ENCODE peak calls at places on chromosome 7, in seven cellular contexts. One of them, this sample, is unnamed.

GRCh38 chr7:135719688-135720087 is 8.3 kb downstream of the SLC13A4 start:
- DNase-seq in HCT116: no peak
- DNase-seq in SK-N-SH: no peak
- DNase-seq in HepG2: no peak
- DNase-seq in K562: no peak
- DNase-seq in H1: no peak
- DNase-seq in GM12878: no peak
- DNase-seq in this sample: no peak

GRCh38 chr7:35991511-35992232 is 161.4 kb upstream of the EEPD1 start:
- DNase-seq in HCT116: no peak
- DNase-seq in SK-N-SH: no peak
- DNase-seq in HepG2: peak; percentile 13
- DNase-seq in K562: no peak
- DNase-seq in H1: no peak
- DNase-seq in GM12878: no peak
- DNase-seq in this sample: no peak

GRCh38 chr7:153457796-153458195 is 594.4 kb upstream of the DPP6 start:
- DNase-seq in HCT116: no peak
- DNase-seq in SK-N-SH: no peak
- DNase-seq in HepG2: no peak
- DNase-seq in K562: no peak
- DNase-seq in H1: no peak
- DNase-seq in GM12878: no peak
- DNase-seq in this sample: no peak

GRCh38 chr7:19111474-19112143 is 5.8 kb downstream of the TWIST1 start:
- DNase-seq in HCT116: no peak
- DNase-seq in SK-N-SH: no peak
- DNase-seq in HepG2: no peak
- DNase-seq in K562: no peak
- DNase-seq in H1: no peak
- DNase-seq in GM12878: no peak
- DNase-seq in this sample: no peak

GRCh38 chr7:53940483-53940882 is 601.7 kb upstream of the VSTM2A start:
- DNase-seq in HCT116: no peak
- DNase-seq in SK-N-SH: no peak
- DNase-seq in HepG2: no peak
- DNase-seq in K562: no peak
- DNase-seq in H1: no peak
- DNase-seq in GM12878: no peak
- DNase-seq in this sample: no peak

GRCh38 chr7:80533287-80533686 is 21.4 kb upstream of the GNAT3 start:
- DNase-seq in HCT116: no peak
- DNase-seq in SK-N-SH: no peak
- DNase-seq in HepG2: no peak
- DNase-seq in K562: no peak
- DNase-seq in H1: no peak
- DNase-seq in GM12878: no peak
- DNase-seq in this sample: no peak

GRCh38 chr7:127657500-127657899 is 5.5 kb downstream of the SND1 start:
- DNase-seq in HCT116: no peak
- DNase-seq in SK-N-SH: no peak
- DNase-seq in HepG2: no peak
- DNase-seq in K562: no peak
- DNase-seq in H1: no peak
- DNase-seq in GM12878: no peak
- DNase-seq in this sample: no peak

GRCh38 chr7:103952408-103952807 is 37.0 kb downstream of the RELN start:
- DNase-seq in HCT116: no peak
- DNase-seq in SK-N-SH: no peak
- DNase-seq in HepG2: no peak
- DNase-seq in K562: no peak
- DNase-seq in H1: no peak
- DNase-seq in GM12878: no peak
- DNase-seq in this sample: no peak

GRCh38 chr7:139873593-139874374 is 44.7 kb downstream of the TBXAS1 start:
- DNase-seq in HCT116: no peak
- DNase-seq in SK-N-SH: no peak
- DNase-seq in HepG2: no peak
- DNase-seq in K562: peak; percentile 36
- DNase-seq in H1: no peak
- DNase-seq in GM12878: no peak
- DNase-seq in this sample: peak; percentile 27

GRCh38 chr7:47542051-47542450 is 39.9 kb downstream of the TNS3 start:
- DNase-seq in HCT116: no peak
- DNase-seq in SK-N-SH: no peak
- DNase-seq in HepG2: no peak
- DNase-seq in K562: no peak
- DNase-seq in H1: no peak
- DNase-seq in GM12878: no peak
- DNase-seq in this sample: no peak

GRCh38 chr7:70771447-70771846 is 360.5 kb upstream of the GALNT17 start:
- DNase-seq in HCT116: no peak
- DNase-seq in SK-N-SH: no peak
- DNase-seq in HepG2: no peak
- DNase-seq in K562: no peak
- DNase-seq in H1: no peak
- DNase-seq in GM12878: no peak
- DNase-seq in this sample: no peak

GRCh38 chr7:100832281-100832633 is 4.9 kb upstream of the EPHB4 start:
- DNase-seq in HCT116: no peak
- DNase-seq in SK-N-SH: no peak
- DNase-seq in HepG2: no peak
- DNase-seq in K562: no peak
- DNase-seq in H1: no peak
- DNase-seq in GM12878: no peak
- DNase-seq in this sample: no peak

GRCh38 chr7:23393636-23394035 is 76.7 kb downstream of the IGF2BP3 start:
- DNase-seq in HCT116: no peak
- DNase-seq in SK-N-SH: no peak
- DNase-seq in HepG2: no peak
- DNase-seq in K562: no peak
- DNase-seq in H1: no peak
- DNase-seq in GM12878: no peak
- DNase-seq in this sample: no peak

GRCh38 chr7:71484381-71484780 is 352.4 kb downstream of the GALNT17 start:
- DNase-seq in HCT116: no peak
- DNase-seq in SK-N-SH: no peak
- DNase-seq in HepG2: no peak
- DNase-seq in K562: no peak
- DNase-seq in H1: no peak
- DNase-seq in GM12878: no peak
- DNase-seq in this sample: no peak

GRCh38 chr7:29265208-29265923 is 70.8 kb downstream of the CHN2 start:
- DNase-seq in HCT116: no peak
- DNase-seq in SK-N-SH: no peak
- DNase-seq in HepG2: no peak
- DNase-seq in K562: no peak
- DNase-seq in H1: peak; percentile 40
- DNase-seq in GM12878: no peak
- DNase-seq in this sample: peak; percentile 94

GRCh38 chr7:103964269-103964668 is 25.2 kb downstream of the RELN start:
- DNase-seq in HCT116: no peak
- DNase-seq in SK-N-SH: no peak
- DNase-seq in HepG2: no peak
- DNase-seq in K562: no peak
- DNase-seq in H1: no peak
- DNase-seq in GM12878: no peak
- DNase-seq in this sample: no peak

GRCh38 chr7:128158370-128158769 is 82.7 kb upstream of the LEP start:
- DNase-seq in HCT116: no peak
- DNase-seq in SK-N-SH: no peak
- DNase-seq in HepG2: no peak
- DNase-seq in K562: no peak
- DNase-seq in H1: no peak
- DNase-seq in GM12878: no peak
- DNase-seq in this sample: no peak

GRCh38 chr7:158517571-158517970 is 70.1 kb downstream of the PTPRN2 start:
- DNase-seq in HCT116: no peak
- DNase-seq in SK-N-SH: no peak
- DNase-seq in HepG2: no peak
- DNase-seq in K562: no peak
- DNase-seq in H1: no peak
- DNase-seq in GM12878: no peak
- DNase-seq in this sample: no peak

GRCh38 chr7:79185605-79186004 is 267.9 kb downstream of the MAGI2 start:
- DNase-seq in HCT116: no peak
- DNase-seq in SK-N-SH: no peak
- DNase-seq in HepG2: no peak
- DNase-seq in K562: no peak
- DNase-seq in H1: no peak
- DNase-seq in GM12878: no peak
- DNase-seq in this sample: no peak

GRCh38 chr7:152399344-152399743 is 36.5 kb downstream of the KMT2C start:
- DNase-seq in HCT116: no peak
- DNase-seq in SK-N-SH: no peak
- DNase-seq in HepG2: no peak
- DNase-seq in K562: no peak
- DNase-seq in H1: no peak
- DNase-seq in GM12878: no peak
- DNase-seq in this sample: no peak

GRCh38 chr7:10083766-10084165 is 889.9 kb upstream of the PHF14 start:
- DNase-seq in HCT116: no peak
- DNase-seq in SK-N-SH: no peak
- DNase-seq in HepG2: no peak
- DNase-seq in K562: no peak
- DNase-seq in H1: no peak
- DNase-seq in GM12878: no peak
- DNase-seq in this sample: no peak

GRCh38 chr7:81333004-81333403 is 414.2 kb upstream of the SEMA3C start:
- DNase-seq in HCT116: no peak
- DNase-seq in SK-N-SH: no peak
- DNase-seq in HepG2: no peak
- DNase-seq in K562: no peak
- DNase-seq in H1: no peak
- DNase-seq in GM12878: no peak
- DNase-seq in this sample: peak; percentile 36

GRCh38 chr7:18064242-18064838 is 36.7 kb upstream of the PRPS1L1 start:
- DNase-seq in HCT116: no peak
- DNase-seq in SK-N-SH: peak; percentile 26
- DNase-seq in HepG2: peak; percentile 15
- DNase-seq in K562: peak; percentile 54
- DNase-seq in H1: peak; percentile 80
- DNase-seq in GM12878: no peak
- DNase-seq in this sample: peak; percentile 6

DNA sequence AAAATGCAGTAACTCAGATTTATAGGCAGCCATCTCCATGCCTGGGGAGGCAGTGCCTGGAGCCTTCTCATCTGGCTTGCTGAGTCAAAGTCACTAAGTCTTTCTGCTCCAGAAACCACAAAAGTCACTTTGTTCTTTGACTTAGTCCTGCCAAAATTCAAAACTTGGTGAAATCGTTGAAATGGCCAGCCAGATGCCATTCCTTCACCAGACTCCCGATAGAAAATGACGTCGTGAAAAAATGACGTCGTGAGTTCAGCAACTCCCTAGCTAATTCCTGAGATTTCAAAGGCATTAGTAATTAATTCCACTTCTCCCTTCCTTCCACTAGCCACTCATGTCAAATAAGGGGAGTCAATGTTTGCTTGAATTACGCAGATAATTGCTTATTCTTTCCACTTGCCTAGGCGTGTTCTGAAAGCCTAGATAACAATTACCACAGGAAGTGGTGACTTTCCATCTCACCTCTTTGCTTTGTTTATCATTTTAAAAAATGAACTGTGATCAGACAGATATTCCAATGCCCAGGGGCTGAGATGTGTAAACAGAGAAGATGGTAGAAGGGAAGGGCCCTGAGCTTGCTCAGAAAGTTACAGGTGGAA is 48.5 kb upstream of the OSBPL3 start:
- DNase-seq in HCT116: no peak
- DNase-seq in SK-N-SH: no peak
- DNase-seq in HepG2: peak; percentile 76
- DNase-seq in K562: peak; percentile 16
- DNase-seq in H1: no peak
- DNase-seq in GM12878: no peak
- DNase-seq in this sample: peak; percentile 78
- TF ChIP-seq POLR2AphosphoS5 in HCT116: no peak
- TF ChIP-seq POLR2AphosphoS5 in SK-N-SH: no peak
- TF ChIP-seq POLR2AphosphoS5 in HepG2: no peak
- TF ChIP-seq POLR2AphosphoS5 in K562: no peak
- TF ChIP-seq POLR2AphosphoS5 in H1: no peak
- TF ChIP-seq POLR2AphosphoS5 in GM12878: no peak
- TF ChIP-seq POLR2AphosphoS5 in this sample: peak; percentile 51

DNA sequence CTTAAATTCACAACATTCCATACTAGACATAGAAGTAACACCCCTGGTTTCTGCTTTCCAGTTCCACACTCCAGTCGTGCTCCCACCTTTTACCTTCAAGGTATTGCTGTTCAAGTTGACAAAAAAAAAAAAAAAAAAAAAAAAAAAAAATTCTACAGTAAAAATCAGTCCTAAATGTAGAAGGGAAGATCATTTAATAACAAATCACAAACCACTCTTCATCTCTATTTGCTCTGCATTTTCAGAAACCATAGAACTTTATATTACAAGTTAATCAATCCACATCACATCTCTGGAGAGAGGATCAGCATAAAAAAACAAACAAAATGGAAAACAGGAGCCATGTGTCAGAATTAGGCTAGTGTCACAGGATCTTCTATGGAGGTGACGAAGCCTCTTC is 206.3 kb upstream of the KLF14 start:
- DNase-seq in HCT116: no peak
- DNase-seq in SK-N-SH: no peak
- DNase-seq in HepG2: no peak
- DNase-seq in K562: peak; percentile 25
- DNase-seq in H1: no peak
- DNase-seq in GM12878: no peak
- DNase-seq in this sample: no peak
- H3K4me1 ChIP-seq in HCT116: peaks cover 90% of the 10 kb centered on the region
- H3K4me1 ChIP-seq in SK-N-SH: peaks cover 45% of the 10 kb centered on the region
- H3K4me1 ChIP-seq in HepG2: peaks cover 71% of the 10 kb centered on the region
- H3K4me1 ChIP-seq in K562: peaks cover 26% of the 10 kb centered on the region
- H3K4me1 ChIP-seq in H1: peaks cover 10% of the 10 kb centered on the region
- H3K4me1 ChIP-seq in GM12878: peaks cover 21% of the 10 kb centered on the region
- H3K4me1 ChIP-seq in this sample: peaks cover 13% of the 10 kb centered on the region

DNA sequence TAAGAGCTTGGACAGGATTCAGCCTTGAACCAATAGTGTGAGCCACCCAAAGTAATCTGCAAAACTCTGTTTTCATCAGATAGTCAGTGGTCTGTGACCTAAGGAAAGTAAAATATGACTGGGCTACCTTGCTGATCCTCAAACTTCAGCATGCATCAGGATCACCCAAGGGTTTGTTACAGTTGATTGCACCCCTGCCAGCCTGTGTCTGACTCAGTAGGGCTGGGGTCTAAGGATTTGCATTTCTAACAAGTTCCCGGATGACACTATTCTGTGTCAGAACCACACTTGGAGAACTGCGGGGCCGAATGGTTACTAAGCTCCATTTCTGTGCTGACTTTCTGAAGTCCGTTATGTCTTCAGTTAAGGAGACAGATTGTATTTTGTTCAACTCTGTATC is 40.6 kb upstream of the TSPAN13 start:
- DNase-seq in HCT116: no peak
- DNase-seq in SK-N-SH: no peak
- DNase-seq in HepG2: no peak
- DNase-seq in K562: no peak
- DNase-seq in H1: no peak
- DNase-seq in GM12878: no peak
- DNase-seq in this sample: no peak
- TF ChIP-seq MAX in HCT116: no peak
- TF ChIP-seq MAX in SK-N-SH: no peak
- TF ChIP-seq MAX in HepG2: no peak
- TF ChIP-seq MAX in K562: no peak
- TF ChIP-seq MAX in H1: no peak
- TF ChIP-seq MAX in GM12878: no peak
- TF ChIP-seq MAX in this sample: no peak

GRCh38 chr7:30465342-30466170 is 13.0 kb downstream of the NOD1 start:
- DNase-seq in HCT116: no peak
- DNase-seq in SK-N-SH: no peak
- DNase-seq in HepG2: no peak
- DNase-seq in K562: no peak
- DNase-seq in H1: no peak
- DNase-seq in GM12878: no peak
- DNase-seq in this sample: peak; percentile 28
- TF ChIP-seq POLR2AphosphoS5 in HCT116: no peak
- TF ChIP-seq POLR2AphosphoS5 in SK-N-SH: no peak
- TF ChIP-seq POLR2AphosphoS5 in HepG2: no peak
- TF ChIP-seq POLR2AphosphoS5 in K562: no peak
- TF ChIP-seq POLR2AphosphoS5 in H1: no peak
- TF ChIP-seq POLR2AphosphoS5 in GM12878: no peak
- TF ChIP-seq POLR2AphosphoS5 in this sample: no peak